ENCODE peak calls at places on chromosomes 3 and 15, in nine cellular contexts. One of them, this sample, is unnamed.

GRCh38 chr3:120555661-120556509 is 40.3 kb upstream of the NDUFB4 start:
- DNase-seq in breast epithelium: no peak
- DNase-seq in lung: no peak
- DNase-seq in tibial nerve: no peak
- DNase-seq in cardiac muscle cell: no peak
- DNase-seq in A549: no peak
- DNase-seq in psoas muscle: peak
- DNase-seq in IMR-90: no peak
- DNase-seq in gastrocnemius medialis: peak
- DNase-seq in this sample: no peak

GRCh38 chr15:66780973-66781718 is 79.1 kb downstream of the SMAD6 start:
- DNase-seq in breast epithelium: no peak
- DNase-seq in lung: no peak
- DNase-seq in tibial nerve: no peak
- DNase-seq in cardiac muscle cell: no peak
- DNase-seq in A549: no peak
- DNase-seq in psoas muscle: no peak
- DNase-seq in IMR-90: no peak
- DNase-seq in gastrocnemius medialis: no peak
- DNase-seq in this sample: peak

GRCh38 chr3:40192628-40193027 is 116.9 kb upstream of the EIF1B start:
- DNase-seq in breast epithelium: no peak
- DNase-seq in lung: no peak
- DNase-seq in tibial nerve: no peak
- DNase-seq in cardiac muscle cell: no peak
- DNase-seq in A549: no peak
- DNase-seq in psoas muscle: no peak
- DNase-seq in IMR-90: no peak
- DNase-seq in gastrocnemius medialis: no peak
- DNase-seq in this sample: no peak

GRCh38 chr3:194070634-194071409 is 65.1 kb upstream of the HES1 start:
- DNase-seq in breast epithelium: peak
- DNase-seq in lung: peak
- DNase-seq in tibial nerve: peak
- DNase-seq in cardiac muscle cell: peak
- DNase-seq in A549: peak
- DNase-seq in psoas muscle: peak
- DNase-seq in IMR-90: peak
- DNase-seq in gastrocnemius medialis: peak
- DNase-seq in this sample: peak

GRCh38 chr3:100454684-100455083 is 37.7 kb upstream of the TMEM45A start:
- DNase-seq in breast epithelium: no peak
- DNase-seq in lung: no peak
- DNase-seq in tibial nerve: no peak
- DNase-seq in cardiac muscle cell: peak
- DNase-seq in A549: no peak
- DNase-seq in psoas muscle: no peak
- DNase-seq in IMR-90: no peak
- DNase-seq in gastrocnemius medialis: no peak
- DNase-seq in this sample: no peak

GRCh38 chr3:170713648-170714047 is 127.8 kb upstream of the SLC7A14 start:
- DNase-seq in breast epithelium: no peak
- DNase-seq in lung: no peak
- DNase-seq in tibial nerve: no peak
- DNase-seq in cardiac muscle cell: no peak
- DNase-seq in A549: no peak
- DNase-seq in psoas muscle: no peak
- DNase-seq in IMR-90: no peak
- DNase-seq in gastrocnemius medialis: no peak
- DNase-seq in this sample: no peak

GRCh38 chr15:29668120-29668602 is 154.1 kb downstream of the TJP1 start:
- DNase-seq in breast epithelium: no peak
- DNase-seq in lung: peak
- DNase-seq in tibial nerve: no peak
- DNase-seq in cardiac muscle cell: peak
- DNase-seq in A549: peak
- DNase-seq in psoas muscle: peak
- DNase-seq in IMR-90: peak
- DNase-seq in gastrocnemius medialis: no peak
- DNase-seq in this sample: peak

GRCh38 chr3:10703875-10704274 is 112.2 kb upstream of the SLC6A11 start:
- DNase-seq in breast epithelium: no peak
- DNase-seq in lung: no peak
- DNase-seq in tibial nerve: no peak
- DNase-seq in cardiac muscle cell: peak
- DNase-seq in A549: no peak
- DNase-seq in psoas muscle: no peak
- DNase-seq in IMR-90: peak
- DNase-seq in gastrocnemius medialis: no peak
- DNase-seq in this sample: no peak

GRCh38 chr3:104005815-104006214 is 1360.9 kb upstream of the ALCAM start:
- DNase-seq in breast epithelium: no peak
- DNase-seq in lung: no peak
- DNase-seq in tibial nerve: no peak
- DNase-seq in cardiac muscle cell: no peak
- DNase-seq in A549: no peak
- DNase-seq in psoas muscle: no peak
- DNase-seq in IMR-90: no peak
- DNase-seq in gastrocnemius medialis: no peak
- DNase-seq in this sample: no peak

GRCh38 chr3:171676600-171677175 is 133.6 kb downstream of the PLD1 start:
- DNase-seq in breast epithelium: no peak
- DNase-seq in lung: no peak
- DNase-seq in tibial nerve: no peak
- DNase-seq in cardiac muscle cell: no peak
- DNase-seq in A549: no peak
- DNase-seq in psoas muscle: no peak
- DNase-seq in IMR-90: no peak
- DNase-seq in gastrocnemius medialis: no peak
- DNase-seq in this sample: no peak

GRCh38 chr3:9280477-9281219 is 31.2 kb upstream of the SRGAP3 start:
- DNase-seq in breast epithelium: no peak
- DNase-seq in lung: no peak
- DNase-seq in tibial nerve: no peak
- DNase-seq in cardiac muscle cell: no peak
- DNase-seq in A549: no peak
- DNase-seq in psoas muscle: no peak
- DNase-seq in IMR-90: no peak
- DNase-seq in gastrocnemius medialis: no peak
- DNase-seq in this sample: no peak

GRCh38 chr15:42138968-42139386 is 17.5 kb downstream of the PLA2G4F start:
- DNase-seq in breast epithelium: no peak
- DNase-seq in lung: no peak
- DNase-seq in tibial nerve: no peak
- DNase-seq in cardiac muscle cell: no peak
- DNase-seq in A549: no peak
- DNase-seq in psoas muscle: no peak
- DNase-seq in IMR-90: no peak
- DNase-seq in gastrocnemius medialis: no peak
- DNase-seq in this sample: no peak

GRCh38 chr3:197000211-197000610 is 29.4 kb downstream of the MELTF start:
- DNase-seq in breast epithelium: no peak
- DNase-seq in lung: no peak
- DNase-seq in tibial nerve: no peak
- DNase-seq in cardiac muscle cell: no peak
- DNase-seq in A549: no peak
- DNase-seq in psoas muscle: no peak
- DNase-seq in IMR-90: peak
- DNase-seq in gastrocnemius medialis: no peak
- DNase-seq in this sample: no peak

GRCh38 chr15:44096596-44096995 is 98.5 kb downstream of the FRMD5 start:
- DNase-seq in breast epithelium: no peak
- DNase-seq in lung: no peak
- DNase-seq in tibial nerve: no peak
- DNase-seq in cardiac muscle cell: no peak
- DNase-seq in A549: no peak
- DNase-seq in psoas muscle: no peak
- DNase-seq in IMR-90: no peak
- DNase-seq in gastrocnemius medialis: no peak
- DNase-seq in this sample: no peak
- H3K27ac ChIP-seq in breast epithelium: no peak
- H3K27ac ChIP-seq in lung: no peak
- H3K27ac ChIP-seq in tibial nerve: peak
- H3K27ac ChIP-seq in cardiac muscle cell: peak
- H3K27ac ChIP-seq in A549: peak
- H3K27ac ChIP-seq in psoas muscle: no peak
- H3K27ac ChIP-seq in IMR-90: no peak
- H3K27ac ChIP-seq in gastrocnemius medialis: no peak
- H3K27ac ChIP-seq in this sample: peak

DNA sequence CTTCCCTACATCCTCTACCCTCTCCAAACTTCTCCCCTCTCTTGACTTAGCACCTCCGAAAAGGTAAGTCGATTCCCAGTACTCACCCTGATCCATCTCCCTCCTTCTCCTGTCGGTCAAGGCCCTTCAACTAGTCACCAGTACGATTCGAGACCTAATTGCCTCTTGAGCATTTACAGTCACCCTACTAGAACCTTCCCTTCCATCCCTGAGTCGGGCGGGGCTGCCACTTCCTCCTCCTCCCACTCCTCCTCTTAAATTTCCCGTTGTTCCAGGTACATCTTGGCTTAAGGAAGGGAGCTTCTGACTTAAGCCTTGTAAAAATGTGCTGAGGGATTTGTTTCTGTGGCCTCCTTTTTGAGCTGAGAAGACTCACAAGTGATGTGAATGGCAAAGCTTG is 28.2 kb downstream of the LCMT2 start:
- DNase-seq in breast epithelium: no peak
- DNase-seq in lung: no peak
- DNase-seq in tibial nerve: no peak
- DNase-seq in cardiac muscle cell: no peak
- DNase-seq in A549: no peak
- DNase-seq in psoas muscle: no peak
- DNase-seq in IMR-90: no peak
- DNase-seq in gastrocnemius medialis: no peak
- DNase-seq in this sample: no peak
- TF ChIP-seq CTCF in breast epithelium: no peak
- TF ChIP-seq CTCF in lung: no peak
- TF ChIP-seq CTCF in tibial nerve: no peak
- TF ChIP-seq CTCF in cardiac muscle cell: no peak
- TF ChIP-seq CTCF in A549: no peak
- TF ChIP-seq CTCF in psoas muscle: no peak
- TF ChIP-seq CTCF in IMR-90: no peak
- TF ChIP-seq CTCF in gastrocnemius medialis: no peak
- TF ChIP-seq CTCF in this sample: no peak

GRCh38 chr3:187318819-187319616 is 27.5 kb upstream of the MASP1 start:
- DNase-seq in breast epithelium: peak
- DNase-seq in lung: peak
- DNase-seq in tibial nerve: peak
- DNase-seq in cardiac muscle cell: peak
- DNase-seq in A549: peak
- DNase-seq in psoas muscle: no peak
- DNase-seq in IMR-90: peak
- DNase-seq in gastrocnemius medialis: peak
- DNase-seq in this sample: peak
- H3K4me3 ChIP-seq in breast epithelium: peak
- H3K4me3 ChIP-seq in lung: no peak
- H3K4me3 ChIP-seq in tibial nerve: no peak
- H3K4me3 ChIP-seq in cardiac muscle cell: no peak
- H3K4me3 ChIP-seq in A549: peak
- H3K4me3 ChIP-seq in psoas muscle: peak
- H3K4me3 ChIP-seq in IMR-90: peak
- H3K4me3 ChIP-seq in gastrocnemius medialis: peak
- H3K4me3 ChIP-seq in this sample: peak

GRCh38 chr3:36906504-36907149 is 38.2 kb downstream of the TRANK1 start:
- DNase-seq in breast epithelium: no peak
- DNase-seq in lung: no peak
- DNase-seq in tibial nerve: no peak
- DNase-seq in cardiac muscle cell: no peak
- DNase-seq in A549: no peak
- DNase-seq in psoas muscle: no peak
- DNase-seq in IMR-90: peak
- DNase-seq in gastrocnemius medialis: no peak
- DNase-seq in this sample: no peak

GRCh38 chr3:36908647-36909180 is 36.1 kb downstream of the TRANK1 start:
- DNase-seq in breast epithelium: no peak
- DNase-seq in lung: no peak
- DNase-seq in tibial nerve: no peak
- DNase-seq in cardiac muscle cell: no peak
- DNase-seq in A549: no peak
- DNase-seq in psoas muscle: no peak
- DNase-seq in IMR-90: no peak
- DNase-seq in gastrocnemius medialis: no peak
- DNase-seq in this sample: no peak

GRCh38 chr3:36909666-36910065 is 35.2 kb downstream of the TRANK1 start:
- DNase-seq in breast epithelium: no peak
- DNase-seq in lung: no peak
- DNase-seq in tibial nerve: no peak
- DNase-seq in cardiac muscle cell: no peak
- DNase-seq in A549: no peak
- DNase-seq in psoas muscle: no peak
- DNase-seq in IMR-90: no peak
- DNase-seq in gastrocnemius medialis: no peak
- DNase-seq in this sample: no peak

GRCh38 chr3:36909181-36909580 is 35.7 kb downstream of the TRANK1 start:
- DNase-seq in breast epithelium: no peak
- DNase-seq in lung: no peak
- DNase-seq in tibial nerve: no peak
- DNase-seq in cardiac muscle cell: no peak
- DNase-seq in A549: no peak
- DNase-seq in psoas muscle: no peak
- DNase-seq in IMR-90: no peak
- DNase-seq in gastrocnemius medialis: no peak
- DNase-seq in this sample: no peak

GRCh38 chr3:36907911-36908646 is 36.8 kb downstream of the TRANK1 start:
- DNase-seq in breast epithelium: peak
- DNase-seq in lung: peak
- DNase-seq in tibial nerve: no peak
- DNase-seq in cardiac muscle cell: no peak
- DNase-seq in A549: peak
- DNase-seq in psoas muscle: peak
- DNase-seq in IMR-90: peak
- DNase-seq in gastrocnemius medialis: no peak
- DNase-seq in this sample: no peak
- H3K27ac ChIP-seq in breast epithelium: peak
- H3K27ac ChIP-seq in lung: peak
- H3K27ac ChIP-seq in tibial nerve: peak
- H3K27ac ChIP-seq in cardiac muscle cell: no peak
- H3K27ac ChIP-seq in A549: peak
- H3K27ac ChIP-seq in psoas muscle: peak
- H3K27ac ChIP-seq in IMR-90: peak
- H3K27ac ChIP-seq in gastrocnemius medialis: peak
- H3K27ac ChIP-seq in this sample: peak

This sample was measured in dorsolateral prefrontal cortex.